ENCODE peak calls at places on chromosomes 11 and 22, in ten cellular contexts. B, L, S, Z, Y, C, V, D, I and K are unnamed samples.

GRCh38 chr22:38114484-38115398 is 4.3 kb upstream of the BAIAP2L2 start:
- DNase-seq in B (peak), L (peak), S (peak), Z (peak), Y (peak), C (peak), V (peak), D (peak), I (peak), K (peak)

GRCh38 chr11:120182790-120183491 is 27.9 kb upstream of the OAF start:
- DNase-seq in B (peak), L (no peak), S (peak), Z (no peak), Y (no peak), C (no peak), V (peak), D (no peak), I (peak), K (peak)

GRCh38 chr11:125433454-125434121 is 62.5 kb downstream of the FEZ1 start:
- DNase-seq in B (no peak), L (peak), S (peak), Z (no peak), Y (peak), C (no peak), V (peak), D (peak), I (peak), K (peak)

GRCh38 chr11:102799656-102800339 is 1.8 kb upstream of the MMP1 start:
- DNase-seq in B (no peak), L (no peak), S (no peak), Z (no peak), Y (no peak), C (no peak), V (no peak), D (peak), I (no peak), K (no peak)

GRCh38 chr11:123507043-123507442 is 77.0 kb downstream of the GRAMD1B start:
- DNase-seq in B (no peak), L (no peak), S (no peak), Z (no peak), Y (no peak), C (no peak), V (no peak), D (no peak), I (no peak), K (no peak)

GRCh38 chr22:46087816-46088277 is 62.5 kb upstream of the PPARA start:
- DNase-seq in B (peak), L (peak), S (no peak), Z (no peak), Y (no peak), C (peak), V (peak), D (peak), I (peak), K (peak)

GRCh38 chr11:128463975-128464374 is 123.4 kb downstream of the ETS1 start:
- DNase-seq in B (no peak), L (no peak), S (no peak), Z (no peak), Y (no peak), C (no peak), V (no peak), D (no peak), I (no peak), K (no peak)

GRCh38 chr11:120546312-120547205 is 35.0 kb downstream of the GRIK4 start:
- DNase-seq in B (peak), L (no peak), S (no peak), Z (peak), Y (peak), C (no peak), V (peak), D (peak), I (no peak), K (peak)

GRCh38 chr11:13644997-13645667 is 23.3 kb upstream of the FAR1 start:
- DNase-seq in B (no peak), L (no peak), S (no peak), Z (peak), Y (no peak), C (no peak), V (no peak), D (peak), I (no peak), K (no peak)

GRCh38 chr11:14370496-14370895 is 11.5 kb upstream of the RRAS2 start:
- DNase-seq in B (no peak), L (no peak), S (no peak), Z (no peak), Y (no peak), C (no peak), V (no peak), D (no peak), I (no peak), K (no peak)

GRCh38 chr11:57475191-57475590 is 14.9 kb downstream of the RTN4RL2 start:
- DNase-seq in B (no peak), L (no peak), S (no peak), Z (no peak), Y (no peak), C (no peak), V (no peak), D (no peak), I (no peak), K (no peak)

GRCh38 chr11:8810331-8811301 is 100.4 kb upstream of the AKIP1 start:
- DNase-seq in B (peak), L (peak), S (no peak), Z (no peak), Y (no peak), C (peak), V (peak), D (peak), I (peak), K (peak)

GRCh38 chr11:35281169-35281591 is 138.2 kb downstream of the SLC1A2 start:
- DNase-seq in B (no peak), L (no peak), S (no peak), Z (no peak), Y (no peak), C (no peak), V (no peak), D (no peak), I (peak), K (no peak)

GRCh38 chr11:122100222-122101080 is 15.6 kb downstream of the BLID start:
- DNase-seq in B (peak), L (peak), S (no peak), Z (no peak), Y (no peak), C (peak), V (peak), D (peak), I (peak), K (peak)

GRCh38 chr11:118128821-118129474 is 23.7 kb downstream of the SCN4B start:
- DNase-seq in B (no peak), L (no peak), S (no peak), Z (no peak), Y (no peak), C (no peak), V (no peak), D (no peak), I (no peak), K (no peak)

GRCh38 chr11:107561688-107562087 is 3.8 kb downstream of the ALKBH8 start:
- DNase-seq in B (no peak), L (no peak), S (no peak), Z (peak), Y (no peak), C (no peak), V (no peak), D (peak), I (no peak), K (no peak)

GRCh38 chr11:116833816-116834534 is 3.4 kb downstream of the APOA1 start:
- DNase-seq in B (no peak), L (no peak), S (no peak), Z (no peak), Y (no peak), C (no peak), V (no peak), D (no peak), I (no peak), K (no peak)

GRCh38 chr11:90113541-90113940 is 20.9 kb upstream of the NAALAD2 start:
- DNase-seq in B (no peak), L (no peak), S (peak), Z (no peak), Y (no peak), C (no peak), V (no peak), D (peak), I (no peak), K (no peak)
- TF ChIP-seq CTCF in B (peak), L (peak), S (no peak), Z (peak), Y (peak), C (peak), V (peak), D (peak), I (peak), K (peak)

GRCh38 chr11:10777393-10777793 is 26.3 kb downstream of the CTR9 start:
- DNase-seq in B (no peak), L (no peak), S (no peak), Z (no peak), Y (no peak), C (no peak), V (no peak), D (no peak), I (no peak), K (no peak)

GRCh38 chr11:10780040-10780439 is 28.7 kb downstream of the EIF4G2 start:
- DNase-seq in B (no peak), L (no peak), S (no peak), Z (no peak), Y (no peak), C (no peak), V (no peak), D (no peak), I (no peak), K (no peak)

GRCh38 chr11:10777806-10778205 is 26.8 kb downstream of the CTR9 start:
- DNase-seq in B (no peak), L (no peak), S (peak), Z (no peak), Y (no peak), C (no peak), V (no peak), D (no peak), I (no peak), K (no peak)

GRCh38 chr11:10778217-10778970 is 27.3 kb downstream of the CTR9 start:
- DNase-seq in B (no peak), L (peak), S (no peak), Z (no peak), Y (no peak), C (peak), V (peak), D (no peak), I (peak), K (peak)

DNA sequence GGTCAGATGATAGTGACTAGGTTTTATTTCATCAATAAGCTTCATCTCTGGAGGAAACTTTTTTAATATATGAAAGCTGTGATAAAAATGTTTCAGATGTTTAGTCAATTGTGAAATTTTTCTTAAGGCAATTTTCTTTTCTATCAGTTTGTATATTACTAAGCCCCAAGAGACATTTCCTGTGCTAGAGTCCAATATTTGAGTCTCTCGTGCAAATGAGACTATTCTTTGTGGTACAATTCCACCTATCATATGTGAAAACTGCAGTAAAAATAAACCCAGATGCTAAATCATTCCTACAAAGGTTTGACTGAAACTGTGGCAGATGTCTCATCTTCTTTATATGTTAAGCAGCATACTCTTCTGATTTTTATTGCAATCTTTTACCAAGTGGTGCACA is 28.0 kb downstream of the CTR9 start:
- DNase-seq in B (no peak), L (no peak), S (no peak), Z (no peak), Y (no peak), C (no peak), V (no peak), D (no peak), I (no peak), K (no peak)
- H3K4me3 ChIP-seq in B (no peak), L (no peak), S (no peak), Z (no peak), Y (no peak), C (no peak), V (no peak), D (no peak), I (no peak), K (peak)

DNA sequence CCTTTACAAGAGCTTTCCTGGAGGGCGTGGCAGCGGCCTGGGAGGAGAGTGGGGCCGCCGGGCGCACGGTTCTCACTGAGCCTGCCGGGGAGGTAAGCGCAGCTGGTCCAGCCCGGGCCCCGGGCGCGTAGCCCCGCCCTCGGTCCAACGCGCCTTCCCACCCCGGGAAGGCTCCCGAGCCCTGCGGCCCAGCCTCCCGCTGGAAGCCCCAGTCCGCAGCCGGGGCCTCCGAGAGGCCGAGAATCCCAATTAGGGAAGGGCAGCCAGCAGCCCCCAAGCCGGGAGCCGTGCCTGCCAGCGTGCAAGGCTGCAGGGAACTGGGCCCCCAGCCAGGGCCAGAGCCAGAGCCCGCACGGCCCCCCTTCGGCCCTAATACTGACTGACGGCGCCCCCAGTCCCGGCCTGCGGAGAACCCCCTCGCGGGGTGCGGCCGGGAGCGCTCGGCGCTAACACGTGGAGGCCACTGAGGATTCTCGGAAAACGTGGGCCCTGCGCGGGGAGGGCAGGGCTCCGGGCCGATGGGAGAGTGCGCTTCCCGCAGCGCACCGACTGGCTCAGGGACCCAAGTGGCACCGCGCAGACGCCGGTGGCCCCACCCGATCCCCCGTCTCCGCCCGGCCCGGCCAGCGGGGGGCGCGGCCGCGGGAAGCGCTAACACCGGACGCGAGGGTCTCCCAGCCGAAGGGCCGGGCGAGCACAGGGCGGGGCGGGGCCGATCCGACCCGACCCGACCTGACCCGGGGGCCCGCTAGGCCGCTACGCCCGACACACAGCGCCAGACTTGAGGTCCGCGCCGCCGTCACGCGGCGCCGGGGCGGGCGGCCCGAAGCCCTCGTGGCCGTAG is 5.7 kb downstream of the ZFTA start:
- DNase-seq in B (no peak), L (peak), S (no peak), Z (no peak), Y (no peak), C (no peak), V (peak), D (peak), I (peak), K (peak)
- TF ChIP-seq CTCF in B (no peak), L (no peak), S (no peak), Z (no peak), Y (no peak), C (peak), V (no peak), D (no peak), I (no peak), K (no peak)

GRCh38 chr22:40347300-40347699 is 1.0 kb downstream of the ADSL start:
- DNase-seq in B (no peak), L (no peak), S (no peak), Z (no peak), Y (no peak), C (no peak), V (no peak), D (no peak), I (no peak), K (no peak)

GRCh38 chr22:40346178-40347064 is at the start of gene ADSL:
- DNase-seq in B (peak), L (peak), S (peak), Z (peak), Y (peak), C (peak), V (peak), D (peak), I (peak), K (peak)

GRCh38 chr22:40345271-40345670 is 1.0 kb upstream of the ADSL start:
- DNase-seq in B (no peak), L (no peak), S (peak), Z (peak), Y (no peak), C (no peak), V (no peak), D (no peak), I (no peak), K (no peak)

GRCh38 chr22:40345801-40346177 is 511 bp upstream of the ADSL start:
- DNase-seq in B (peak), L (peak), S (peak), Z (no peak), Y (no peak), C (no peak), V (no peak), D (no peak), I (peak), K (peak)

GRCh38 chr22:40348025-40348658 is 1.8 kb downstream of the ADSL start:
- DNase-seq in B (peak), L (peak), S (peak), Z (no peak), Y (peak), C (peak), V (peak), D (peak), I (peak), K (peak)
- H3K4me3 ChIP-seq in B (no peak), L (peak), S (peak), Z (peak), Y (peak), C (no peak), V (peak), D (no peak), I (peak), K (peak)

GRCh38 chr11:29326757-29327156 is 690.1 kb downstream of the KCNA4 start:
- DNase-seq in B (no peak), L (no peak), S (no peak), Z (no peak), Y (no peak), C (no peak), V (no peak), D (no peak), I (no peak), K (no peak)
- TF ChIP-seq CTCF in B (no peak), L (no peak), S (no peak), Z (no peak), Y (no peak), C (no peak), V (no peak), D (no peak), I (no peak), K (no peak)

DNA sequence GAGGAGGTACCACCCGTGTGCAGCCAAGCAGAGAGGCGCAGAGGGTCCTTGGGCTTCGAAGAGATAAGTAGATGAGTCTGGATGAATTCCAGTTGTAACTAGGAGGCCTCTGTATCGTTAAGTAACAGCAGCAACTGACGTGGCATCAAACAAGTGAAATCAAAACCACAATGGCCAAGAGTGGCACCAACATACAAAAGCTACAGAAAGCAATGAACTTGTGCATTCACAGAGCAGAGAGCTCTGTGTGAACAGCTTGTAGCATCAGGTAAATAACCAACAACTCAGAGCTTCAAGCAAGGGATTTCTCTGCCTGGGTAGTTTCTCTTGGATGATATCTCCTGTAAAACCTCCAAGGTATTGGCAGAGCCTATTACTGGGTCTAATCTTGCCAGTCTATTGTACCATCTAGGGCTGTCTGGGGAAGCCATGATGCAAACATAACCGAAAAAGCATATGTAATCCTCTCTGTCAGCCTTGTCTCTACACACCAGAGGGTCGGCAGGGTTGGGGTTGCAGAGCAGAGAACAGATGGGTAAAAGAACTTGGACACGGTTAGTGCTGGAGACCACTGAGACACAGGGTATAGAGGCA is 83.1 kb upstream of the USP47 start:
- DNase-seq in B (no peak), L (no peak), S (no peak), Z (no peak), Y (no peak), C (no peak), V (no peak), D (no peak), I (no peak), K (no peak)
- H3K4me3 ChIP-seq in B (no peak), L (no peak), S (no peak), Z (no peak), Y (no peak), C (no peak), V (no peak), D (no peak), I (no peak), K (no peak)

GRCh38 chr11:17012712-17013547 is 1.3 kb downstream of the PLEKHA7 start:
- DNase-seq in B (peak), L (no peak), S (no peak), Z (peak), Y (peak), C (no peak), V (peak), D (peak), I (peak), K (no peak)

GRCh38 chr11:17012179-17012578 is 2.0 kb downstream of the PLEKHA7 start:
- DNase-seq in B (no peak), L (no peak), S (no peak), Z (peak), Y (no peak), C (no peak), V (no peak), D (no peak), I (no peak), K (no peak)

GRCh38 chr11:17013548-17014320 is 480 bp downstream of the PLEKHA7 start:
- DNase-seq in B (peak), L (peak), S (no peak), Z (peak), Y (no peak), C (no peak), V (peak), D (no peak), I (no peak), K (no peak)

GRCh38 chr11:17008099-17008498 is 6.1 kb downstream of the PLEKHA7 start:
- DNase-seq in B (peak), L (no peak), S (no peak), Z (peak), Y (no peak), C (no peak), V (peak), D (no peak), I (no peak), K (no peak)

GRCh38 chr11:17010851-17011420 is 3.3 kb downstream of the PLEKHA7 start:
- DNase-seq in B (no peak), L (no peak), S (no peak), Z (peak), Y (no peak), C (no peak), V (no peak), D (no peak), I (no peak), K (no peak)
- TF ChIP-seq CTCF in B (no peak), L (no peak), S (no peak), Z (no peak), Y (no peak), C (no peak), V (no peak), D (no peak), I (no peak), K (no peak)

GRCh38 chr11:76620471-76620870 is 50.1 kb downstream of the LRRC32 start:
- DNase-seq in B (no peak), L (no peak), S (no peak), Z (no peak), Y (no peak), C (no peak), V (no peak), D (peak), I (no peak), K (no peak)
- H3K4me3 ChIP-seq in B (no peak), L (no peak), S (no peak), Z (no peak), Y (no peak), C (no peak), V (no peak), D (no peak), I (no peak), K (no peak)

DNA sequence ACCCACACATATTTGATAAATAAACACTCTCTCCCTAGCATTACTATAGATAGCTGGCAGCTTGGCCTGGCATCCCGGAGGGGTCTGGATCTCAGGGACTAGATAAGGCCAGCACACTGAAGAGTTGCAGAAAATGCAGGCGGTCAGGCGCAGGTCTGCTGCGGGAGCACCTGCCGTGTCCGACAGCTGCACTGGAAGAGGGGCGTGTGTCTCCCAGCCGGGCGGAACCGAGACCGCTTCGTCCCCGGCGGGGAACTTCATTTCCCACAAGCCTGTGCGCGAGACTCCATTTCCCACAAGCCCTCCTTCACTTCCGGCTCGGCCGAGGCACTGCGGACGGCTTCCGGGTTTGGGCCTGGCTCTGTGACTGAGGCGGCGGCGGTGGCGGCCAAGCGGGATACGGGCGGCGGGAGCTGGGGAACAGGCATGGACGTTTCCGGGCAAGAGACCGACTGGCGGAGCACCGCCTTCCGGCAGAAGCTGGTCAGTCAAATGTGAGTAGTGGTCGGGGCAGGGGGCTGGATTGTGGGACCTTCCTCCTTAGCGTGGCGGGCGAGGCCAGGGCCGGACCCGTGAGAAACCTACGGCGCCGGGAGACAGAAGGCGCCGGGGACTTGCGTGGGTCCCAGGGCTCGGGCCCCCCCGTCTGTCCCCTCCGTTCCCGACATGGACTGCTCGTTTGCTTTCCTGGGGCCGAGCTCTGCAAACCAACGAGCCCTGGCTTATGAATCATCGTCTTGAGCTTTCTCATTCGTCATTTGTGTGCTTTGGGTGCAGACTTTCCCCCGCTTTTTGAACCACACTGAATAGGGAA is at the start of gene MED15:
- DNase-seq in B (peak), L (peak), S (peak), Z (peak), Y (peak), C (peak), V (peak), D (peak), I (peak), K (peak)
- TF ChIP-seq CTCF in B (peak), L (no peak), S (no peak), Z (no peak), Y (no peak), C (peak), V (no peak), D (no peak), I (no peak), K (no peak)